ENCODE peak calls at places on chromosomes 3 and 15, in eight cellular contexts. V is left ventricle myocardium inferior, M is foreskin fibroblast, R is fibroblast of pulmonary artery, A is heart right ventricle, U is adrenal gland, X is AG10803, Z is endothelial cell. T is an unnamed sample.

GRCh38 chr3:51941447-51941797 is 282 bp downstream of the RRP9 start:
- DNase-seq in M (no peak), Z (no peak), A (no peak), R (no peak), U (no peak), V (no peak), X (no peak), T (no peak)

GRCh38 chr15:45714501-45715488 is 80.0 kb downstream of the SQOR start:
- DNase-seq in Z (peak; percentile 54), X (peak; percentile 54), U (peak; percentile 77), A (peak; percentile 46), V (peak; percentile 49), M (peak; percentile 80), R (peak; percentile 86), T (no peak)

GRCh38 chr3:111284485-111285187 is 213.0 kb downstream of the NECTIN3 start:
- DNase-seq in A (no peak), X (no peak), M (no peak), U (no peak), V (no peak), Z (no peak), R (no peak), T (no peak)

GRCh38 chr3:132448211-132448961 is 31.1 kb downstream of the DNAJC13 start:
- DNase-seq in R (peak; percentile 66), V (peak; percentile 33), M (peak; percentile 27), Z (no peak), X (peak; percentile 47), U (peak; percentile 62), A (peak; percentile 21), T (no peak)

GRCh38 chr15:36938764-36939163 is 161.6 kb downstream of the MEIS2 start:
- DNase-seq in V (no peak), M (no peak), U (no peak), A (no peak), X (no peak), Z (no peak), R (no peak), T (no peak)

GRCh38 chr3:133293397-133294107 is 106.3 kb upstream of the BFSP2 start:
- DNase-seq in R (no peak), X (no peak), M (no peak), V (no peak), U (no peak), Z (no peak), A (no peak), T (no peak)

GRCh38 chr3:129317876-129318275 is 39.2 kb downstream of the HMCES start:
- DNase-seq in A (no peak), Z (no peak), R (no peak), X (no peak), U (no peak), M (no peak), V (no peak), T (no peak)

GRCh38 chr3:10217359-10217758 is 30.9 kb upstream of the TATDN2 start:
- DNase-seq in X (no peak), U (no peak), M (no peak), A (no peak), R (no peak), Z (no peak), V (no peak), T (no peak)

GRCh38 chr15:67097893-67098740 is 32.7 kb downstream of the SMAD3 start:
- DNase-seq in R (peak; percentile 83), Z (no peak), U (no peak), V (peak; percentile 41), X (peak; percentile 98), A (no peak), M (peak; percentile 86), T (no peak)

GRCh38 chr15:77819841-77820728 is 187.4 kb upstream of the LINGO1 start:
- DNase-seq in Z (peak; percentile 70), V (no peak), A (no peak), U (no peak), M (no peak), R (no peak), X (no peak), T (peak; percentile 64)

GRCh38 chr3:43870110-43870509 is 179.4 kb downstream of the ABHD5 start:
- DNase-seq in Z (no peak), U (peak; percentile 26), M (peak; percentile 59), R (peak; percentile 75), V (no peak), A (no peak), X (peak; percentile 73), T (no peak)

GRCh38 chr3:10459954-10460754 is 45.2 kb downstream of the ATP2B2 start:
- DNase-seq in R (peak; percentile 83), V (peak; percentile 50), M (peak; percentile 47), U (peak; percentile 45), A (no peak), Z (peak; percentile 90), X (peak; percentile 40), T (peak; percentile 70)

GRCh38 chr15:95259513-95259912 is 1028.2 kb downstream of the MCTP2 start:
- DNase-seq in A (peak; percentile 28), M (peak; percentile 67), U (peak; percentile 69), X (peak; percentile 77), V (peak; percentile 35), R (peak; percentile 89), Z (peak; percentile 67), T (peak; percentile 12)

GRCh38 chr3:183515968-183516851 is 39.3 kb downstream of the KLHL6 start:
- DNase-seq in M (no peak), U (no peak), Z (no peak), A (no peak), R (no peak), X (no peak), V (no peak), T (peak; percentile 64)

GRCh38 chr3:45817788-45818523 is 21.6 kb upstream of the SLC6A20 start:
- DNase-seq in Z (no peak), A (no peak), M (peak; percentile 86), X (peak; percentile 95), R (peak; percentile 91), U (peak; percentile 79), V (no peak), T (no peak)

GRCh38 chr3:11835028-11835639 is 11.6 kb downstream of the TAMM41 start:
- DNase-seq in U (no peak), Z (no peak), V (no peak), A (no peak), X (peak; percentile 47), M (no peak), R (peak; percentile 61), T (peak; percentile 23)

GRCh38 chr3:189108032-189108431 is 63.7 kb upstream of the TPRG1 start:
- DNase-seq in U (no peak), A (no peak), M (peak; percentile 7), Z (no peak), X (peak; percentile 22), V (no peak), R (no peak), T (no peak)

GRCh38 chr15:48466825-48467224 is 135.6 kb downstream of the DUT start:
- DNase-seq in U (no peak), R (no peak), X (no peak), M (no peak), Z (no peak), A (no peak), V (no peak), T (no peak)

GRCh38 chr3:143963946-143964345 is 7.7 kb upstream of the DIPK2A start:
- DNase-seq in R (peak; percentile 7), X (no peak), U (peak; percentile 46), Z (no peak), A (no peak), M (no peak), V (no peak), T (no peak)

GRCh38 chr3:154972951-154973350 is 107.2 kb upstream of the MME start:
- DNase-seq in V (no peak), U (no peak), R (peak; percentile 80), M (no peak), X (peak; percentile 94), A (no peak), Z (no peak), T (no peak)

GRCh38 chr3:14441240-14441919 is 39.0 kb downstream of the SLC6A6 start:
- DNase-seq in A (peak; percentile 68), M (no peak), X (no peak), R (no peak), U (no peak), Z (peak; percentile 49), V (peak; percentile 56), T (no peak)

GRCh38 chr3:16801223-16801622 is 83.5 kb upstream of the PLCL2 start:
- DNase-seq in A (no peak), V (no peak), U (no peak), M (no peak), R (peak; percentile 57), X (peak; percentile 7), Z (no peak), T (no peak)

DNA sequence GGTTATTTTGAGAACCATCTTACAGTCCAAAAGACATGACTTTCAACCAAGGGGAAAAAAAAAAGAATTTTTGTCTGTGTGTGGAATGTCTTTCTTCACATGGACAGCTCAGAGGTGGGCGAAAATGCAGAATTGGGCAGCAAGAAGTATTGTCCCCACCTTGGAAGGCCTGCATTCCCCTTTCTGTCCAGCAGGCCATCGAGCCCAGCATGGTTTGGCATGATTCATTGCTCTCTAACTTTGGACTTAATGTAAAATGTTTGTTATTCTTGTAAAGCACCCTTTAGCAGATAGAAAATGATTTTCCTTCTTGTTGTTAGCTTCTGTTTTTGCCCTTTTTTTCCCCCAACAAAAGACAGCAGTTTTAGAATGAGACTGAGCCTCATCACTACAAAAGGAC is 12.4 kb downstream of the MYO1E start:
- DNase-seq in A (no peak), Z (no peak), R (no peak), V (no peak), M (no peak), U (no peak), X (no peak), T (no peak)
- TF ChIP-seq CTCF in A (no peak), Z (peak; percentile 67), R (peak; percentile 31), V (peak; percentile 22), M (peak; percentile 20), U (no peak), X (peak; percentile 16), T (no peak)

DNA sequence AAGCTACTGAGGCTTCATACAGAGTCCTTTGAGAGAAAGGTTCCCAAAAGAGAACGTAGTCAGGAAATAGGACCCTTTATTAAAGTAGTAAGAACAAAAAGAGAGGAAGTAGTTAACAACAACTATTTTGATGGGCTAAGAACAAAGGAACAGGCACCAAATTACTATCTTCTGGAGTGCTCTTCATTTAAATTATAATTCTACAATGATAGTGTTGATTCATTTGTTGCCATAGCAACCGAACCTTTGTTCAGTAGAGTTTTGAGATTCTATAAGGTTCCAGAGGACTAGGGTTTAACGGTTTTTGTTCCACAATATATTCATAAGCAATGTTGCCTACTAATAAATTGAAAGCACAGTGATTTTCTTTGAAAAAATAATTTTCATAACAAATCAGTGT is 78.8 kb downstream of the CMSS1 start:
- DNase-seq in R (no peak), X (no peak), A (no peak), Z (no peak), M (no peak), U (no peak), V (no peak), T (no peak)
- TF ChIP-seq CTCF in R (no peak), X (no peak), A (no peak), Z (no peak), M (no peak), U (no peak), V (no peak), T (no peak)

GRCh38 chr3:15452156-15452555 is 24.8 kb downstream of the EAF1 start:
- DNase-seq in Z (no peak), R (no peak), V (no peak), U (no peak), A (no peak), X (no peak), M (no peak), T (no peak)
- TF ChIP-seq CTCF in Z (no peak), R (no peak), V (no peak), U (no peak), A (no peak), X (no peak), M (no peak), T (no peak)

GRCh38 chr3:48697952-48698351 is 12.2 kb upstream of the NCKIPSD start:
- DNase-seq in Z (no peak), M (no peak), R (no peak), V (no peak), A (no peak), U (no peak), X (no peak), T (no peak)
- TF ChIP-seq CTCF in Z (no peak), M (peak; percentile 16), R (no peak), V (no peak), A (no peak), U (no peak), X (no peak), T (no peak)

T was measured in GM13976.